ENCODE peak calls at places on chromosomes 11 and 22, in eight cellular contexts. C, Y, D, T, L, X, B and I are unnamed samples.

GRCh38 chr11:107197932-107198331 is 179.7 kb upstream of the GUCY1A2 start:
- DNase-seq in X (no peak), Y (no peak), L (no peak), C (no peak), T (no peak), D (no peak), B (no peak), I (no peak)

GRCh38 chr11:117918366-117919255 is 10.6 kb downstream of the TMPRSS13 start:
- DNase-seq in C (no peak), T (no peak), L (no peak), X (no peak), D (no peak), Y (no peak), B (no peak), I (no peak)

GRCh38 chr11:106021181-106021966 is 666 bp downstream of the MSANTD4 start:
- DNase-seq in D (peak), C (no peak), L (no peak), Y (no peak), B (no peak), T (no peak), X (no peak), I (peak)

GRCh38 chr11:17498058-17498457 is 21.4 kb upstream of the ABCC8 start:
- DNase-seq in D (no peak), Y (no peak), B (no peak), T (no peak), X (no peak), C (no peak), L (peak), I (no peak)

GRCh38 chr11:119300198-119300964 is 16.5 kb downstream of the MCAM start:
- DNase-seq in Y (no peak), C (no peak), D (no peak), X (no peak), T (no peak), L (no peak), B (no peak), I (no peak)

GRCh38 chr11:48044577-48044976 is 64.2 kb downstream of the PTPRJ start:
- DNase-seq in L (no peak), C (no peak), T (no peak), X (no peak), D (no peak), B (no peak), Y (no peak), I (no peak)

GRCh38 chr11:96827164-96827563 is 437.4 kb downstream of the JRKL start:
- DNase-seq in L (peak), T (no peak), C (no peak), D (peak), Y (peak), B (peak), X (no peak), I (peak)

GRCh38 chr22:24758164-24758799 is 16.2 kb downstream of the PIWIL3 start:
- DNase-seq in B (peak), Y (peak), C (peak), T (peak), X (peak), D (peak), L (peak), I (peak)

GRCh38 chr22:23193882-23194281 is 13.6 kb downstream of the BCR start:
- DNase-seq in X (no peak), B (no peak), T (no peak), L (no peak), Y (no peak), D (no peak), C (no peak), I (peak)

GRCh38 chr22:50161508-50162390 is 8.8 kb upstream of the PANX2 start:
- DNase-seq in B (no peak), T (no peak), L (no peak), D (no peak), Y (no peak), C (no peak), X (no peak), I (no peak)

GRCh38 chr22:45238431-45239377 is 2.0 kb downstream of the KIAA0930 start:
- DNase-seq in B (no peak), L (peak), Y (no peak), T (no peak), C (no peak), D (no peak), X (no peak), I (no peak)

GRCh38 chr22:25172153-25172552 is 27.5 kb upstream of the CRYBB3 start:
- DNase-seq in C (peak), D (peak), L (peak), B (peak), T (no peak), X (peak), Y (no peak), I (no peak)

GRCh38 chr11:108101090-108101775 is 20.1 kb upstream of the ACAT1 start:
- DNase-seq in C (no peak), T (no peak), B (no peak), X (no peak), L (no peak), Y (no peak), D (no peak), I (no peak)

GRCh38 chr11:112369374-112369773 is 108.7 kb upstream of the PLET1 start:
- DNase-seq in C (no peak), L (no peak), Y (no peak), T (no peak), D (no peak), B (no peak), X (no peak), I (no peak)

GRCh38 chr11:62923634-62924411 is 2.7 kb upstream of the CHRM1 start:
- DNase-seq in Y (no peak), L (peak), X (peak), C (no peak), B (no peak), D (no peak), T (no peak), I (peak)

GRCh38 chr11:17352925-17353227 is 1.3 kb downstream of the NCR3LG1 start:
- DNase-seq in T (peak), L (no peak), C (no peak), D (peak), Y (no peak), X (peak), B (peak), I (peak)

GRCh38 chr11:67056640-67057409 is at the start of gene RHOD:
- DNase-seq in L (peak), T (peak), X (peak), C (peak), D (peak), Y (peak), B (no peak), I (peak)

DNA sequence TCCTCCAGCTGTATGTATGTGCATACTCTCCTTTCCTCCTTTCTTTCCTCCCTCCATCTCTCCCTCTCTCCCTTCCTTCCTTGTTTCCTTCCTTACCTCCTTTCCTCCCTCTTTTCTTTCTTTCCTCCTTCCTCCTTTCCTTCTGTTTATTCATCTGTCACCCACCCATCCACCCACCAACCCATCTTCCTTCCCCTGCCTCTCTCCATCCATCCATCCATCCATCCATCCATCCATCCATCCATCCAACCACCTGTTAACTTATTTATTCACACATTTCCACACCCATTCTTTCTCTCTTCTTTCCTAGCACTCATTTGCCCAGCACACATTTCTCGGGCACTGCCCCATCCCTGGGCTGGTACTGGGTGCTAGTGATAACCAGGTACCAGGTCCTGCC is 443.9 kb downstream of the MIAT start:
- DNase-seq in B (no peak), D (no peak), T (no peak), C (no peak), Y (no peak), X (no peak), L (no peak), I (no peak)
- H3K4me2 ChIP-seq in B (no peak), D (peak), T (no peak), C (no peak), Y (no peak), X (peak), L (no peak), I (no peak)

DNA sequence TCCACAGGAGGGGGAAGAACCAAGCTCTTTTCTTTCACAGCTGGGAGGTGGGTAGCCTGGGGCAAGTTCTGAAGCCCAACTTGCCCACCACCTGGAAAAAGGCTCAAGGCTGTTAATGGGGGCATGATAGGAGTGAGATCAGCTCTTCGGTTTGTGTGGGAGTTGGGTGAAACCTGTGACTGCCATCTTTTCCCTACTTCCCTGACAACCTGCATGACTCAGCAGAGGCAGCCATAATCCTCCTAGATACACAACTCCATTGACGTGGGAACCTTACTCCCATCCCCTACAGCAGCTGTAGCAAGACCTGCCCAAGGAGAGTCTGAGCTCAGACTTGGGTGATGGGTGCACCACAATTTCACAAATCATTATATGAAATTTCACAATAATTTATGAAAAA is 13.3 kb upstream of the OOSP4B start:
- DNase-seq in C (no peak), D (no peak), B (peak), X (no peak), Y (no peak), L (peak), T (no peak), I (no peak)
- H3K4me2 ChIP-seq in C (no peak), D (no peak), B (no peak), X (no peak), Y (no peak), L (no peak), T (no peak), I (no peak)

DNA sequence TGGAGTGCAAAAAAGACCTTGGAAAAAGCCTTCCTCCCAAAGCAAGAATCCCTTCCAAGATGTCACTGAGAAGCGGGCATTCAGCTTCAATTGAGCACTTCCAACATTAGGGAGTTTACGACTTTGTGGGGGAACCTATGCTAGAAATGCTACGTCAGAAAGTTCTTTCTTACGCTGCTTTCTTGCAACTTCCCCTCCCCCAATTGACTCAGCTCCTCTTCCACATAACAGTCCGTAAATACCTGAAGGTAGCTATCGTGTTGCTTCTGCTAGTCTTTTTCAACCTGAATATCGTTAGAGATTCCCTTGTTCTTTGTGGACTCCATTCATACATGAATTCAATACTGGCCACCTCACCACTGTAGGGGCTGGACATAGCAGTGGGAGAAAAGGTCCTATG is 47.0 kb downstream of the VSIG10L2 start:
- DNase-seq in T (no peak), X (no peak), C (no peak), B (no peak), Y (no peak), L (peak), D (no peak), I (no peak)
- H3K4me2 ChIP-seq in T (no peak), X (no peak), C (no peak), B (no peak), Y (no peak), L (no peak), D (no peak), I (no peak)

DNA sequence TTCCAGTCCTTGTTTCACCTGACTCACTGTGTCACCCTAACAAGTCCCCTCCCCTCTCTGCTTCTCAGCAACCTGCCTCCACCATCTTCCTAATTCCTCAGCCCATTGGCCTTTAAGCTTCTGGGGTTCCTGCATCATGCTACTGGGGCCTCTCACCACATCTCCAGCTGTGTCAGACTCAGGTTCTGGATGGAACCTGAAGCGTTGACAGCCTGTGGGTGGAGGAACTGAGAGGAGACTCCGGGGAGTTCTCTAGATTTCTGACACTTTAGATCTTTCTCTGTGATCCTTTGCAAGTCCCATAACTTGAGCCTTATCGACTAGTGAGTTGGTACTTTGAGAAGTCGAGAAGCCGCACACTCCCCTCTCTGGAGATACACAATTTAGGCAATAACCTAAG is 11.6 kb upstream of the SLC5A1 start:
- DNase-seq in D (no peak), B (no peak), X (no peak), C (no peak), Y (no peak), T (no peak), L (no peak), I (no peak)
- H3K4me2 ChIP-seq in D (no peak), B (no peak), X (no peak), C (no peak), Y (no peak), T (no peak), L (no peak), I (no peak)

DNA sequence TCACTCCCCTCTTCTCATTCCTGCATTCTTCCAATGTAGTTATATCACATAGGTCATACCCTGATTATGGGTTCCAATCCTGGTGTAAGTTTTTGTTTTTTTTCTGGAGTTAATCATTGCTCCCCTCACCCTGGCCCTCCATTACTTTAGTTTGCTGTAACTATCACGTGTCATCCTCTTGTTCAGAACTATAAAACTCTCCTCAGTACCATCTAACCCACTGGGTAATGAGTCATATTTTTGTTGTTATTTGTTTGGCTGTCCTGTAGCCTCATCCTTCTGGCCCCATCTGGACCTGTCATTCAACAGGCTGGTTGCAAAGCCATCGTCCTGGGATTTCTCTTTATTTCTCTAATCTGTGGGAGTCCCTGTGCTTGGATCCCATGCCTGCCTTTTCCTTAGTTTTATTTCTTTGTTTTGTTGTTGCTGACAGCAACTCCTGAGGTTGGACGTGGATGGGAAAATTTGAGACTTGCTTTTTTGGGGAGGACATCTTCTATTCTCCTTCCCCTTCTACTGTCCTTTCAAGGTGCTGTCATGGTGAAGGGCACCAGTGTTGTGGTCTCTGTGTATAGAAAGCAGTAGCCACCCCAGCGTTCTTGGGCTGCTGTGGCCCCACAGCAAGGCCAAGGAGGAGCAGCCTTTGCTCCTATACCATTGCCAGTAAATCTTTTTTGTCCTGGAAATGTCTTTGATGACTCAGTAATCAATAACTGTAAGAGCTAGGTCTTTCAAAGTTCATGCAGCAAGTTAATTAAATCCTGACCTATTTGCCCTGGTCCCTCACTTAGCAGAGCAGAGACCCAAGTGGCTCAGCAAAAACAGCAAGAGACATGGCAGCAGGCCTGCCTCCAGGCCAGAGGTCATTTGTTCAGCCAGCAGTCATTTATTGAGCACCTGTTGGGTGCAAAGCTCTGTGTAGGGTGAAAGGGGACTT is 82.5 kb downstream of the C22orf31 start:
- DNase-seq in C (no peak), D (no peak), Y (no peak), T (no peak), X (no peak), L (no peak), B (no peak), I (no peak)
- H3K4me2 ChIP-seq in C (no peak), D (no peak), Y (no peak), T (no peak), X (no peak), L (no peak), B (peak), I (no peak)

DNA sequence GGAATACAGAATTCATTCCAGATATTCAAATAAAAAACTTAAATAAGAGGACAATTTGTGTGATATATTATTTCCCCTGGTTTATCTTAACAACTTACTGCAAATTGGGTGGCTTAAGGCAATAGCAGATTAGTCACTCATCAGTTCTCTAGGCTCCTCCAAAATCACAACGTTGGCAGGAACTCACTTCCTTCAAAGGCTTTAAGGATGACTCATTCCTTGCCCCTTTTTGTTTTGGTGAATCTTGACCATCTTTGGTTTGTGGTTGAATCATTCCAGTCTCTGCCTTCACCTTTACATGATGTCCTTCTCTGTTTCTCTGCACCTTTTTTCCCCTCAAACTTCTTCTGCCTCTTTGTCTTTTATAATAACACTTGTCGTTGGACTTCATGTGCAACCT is 3.4 kb downstream of the OR10AG1 start:
- DNase-seq in D (no peak), T (no peak), L (peak), C (no peak), B (no peak), X (no peak), Y (no peak), I (no peak)
- H3K4me2 ChIP-seq in D (no peak), T (no peak), L (no peak), C (no peak), B (no peak), X (no peak), Y (no peak), I (no peak)

GRCh38 chr11:35083181-35084061 is 55.5 kb upstream of the CD44 start:
- DNase-seq in Y (no peak), C (no peak), D (peak), T (peak), L (peak), X (peak), B (peak), I (peak)

GRCh38 chr11:35082322-35083180 is 56.4 kb upstream of the CD44 start:
- DNase-seq in X (peak), Y (no peak), T (peak), C (no peak), L (peak), D (peak), B (peak), I (peak)

GRCh38 chr11:35087648-35088047 is 51.3 kb upstream of the CD44 start:
- DNase-seq in B (no peak), L (no peak), D (no peak), C (peak), Y (no peak), T (no peak), X (no peak), I (peak)

GRCh38 chr11:35085766-35086165 is 53.2 kb upstream of the CD44 start:
- DNase-seq in Y (no peak), X (no peak), D (no peak), L (no peak), B (no peak), C (no peak), T (no peak), I (peak)

DNA sequence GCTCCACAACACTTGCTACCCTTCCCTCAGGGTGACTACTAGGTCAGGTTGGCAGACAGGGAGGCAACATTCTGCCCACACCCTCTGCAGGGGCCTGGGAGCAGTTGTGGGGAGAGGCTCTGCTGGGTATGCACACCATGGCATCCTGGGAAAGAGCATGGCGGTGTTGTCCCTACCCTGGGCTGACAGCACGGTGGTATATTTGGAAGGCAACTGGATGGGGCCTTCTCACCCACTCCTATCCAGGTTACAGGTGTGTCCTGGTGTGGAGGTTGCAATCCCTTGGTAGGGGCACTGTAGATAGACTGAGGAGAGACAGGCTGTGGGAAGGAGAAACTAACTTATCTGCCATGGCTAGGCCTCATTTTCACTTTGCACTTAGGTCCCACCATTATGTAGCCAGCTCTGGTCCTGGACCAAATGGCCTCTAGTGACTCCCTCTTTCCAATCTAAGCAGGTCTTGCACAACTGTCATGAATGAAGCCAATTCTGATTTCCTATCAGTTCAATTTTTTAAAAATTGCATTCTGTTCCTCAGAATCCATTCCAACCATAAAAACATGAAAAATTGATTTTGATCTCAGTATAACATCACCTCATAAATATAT is 54.0 kb upstream of the CD44 start:
- DNase-seq in C (no peak), D (no peak), X (no peak), Y (no peak), L (no peak), T (no peak), B (no peak), I (no peak)
- H3K4me2 ChIP-seq in C (no peak), D (no peak), X (peak), Y (no peak), L (no peak), T (no peak), B (no peak), I (peak)

GRCh38 chr11:125451400-125452124 is 44.5 kb downstream of the FEZ1 start:
- DNase-seq in X (no peak), C (peak), T (peak), Y (peak), B (no peak), D (peak), L (peak), I (peak)
- H3K4me2 ChIP-seq in X (no peak), C (no peak), T (no peak), Y (no peak), B (no peak), D (peak), L (no peak), I (no peak)